ENCODE peak calls at places on chromosomes 6 and 20, in nine cellular contexts. H is lower leg skin, O is psoas muscle, C is body of pancreas, N is MM.1S, W is A549, Q is lung, V is lower lobe of right lung, K is upper lobe of left lung. J is an unnamed sample.

GRCh38 chr6:35474129-35474977 is 6.2 kb downstream of the RPL10A start:
- DNase-seq in H (no peak), V (no peak), O (no peak), N (no peak), W (no peak), Q (no peak), C (no peak), K (no peak), J (no peak)

GRCh38 chr6:98844244-98845161 is 10.1 kb downstream of the POU3F2 start:
- DNase-seq in K (no peak), O (no peak), W (no peak), C (no peak), V (no peak), Q (no peak), H (no peak), N (no peak), J (no peak)

GRCh38 chr20:6768228-6769185 is 1.0 kb downstream of the BMP2 start:
- DNase-seq in N (no peak), W (no peak), V (peak), O (peak), C (peak), Q (peak), H (peak), K (peak), J (peak)

GRCh38 chr20:8661229-8662023 is 407.5 kb upstream of the PLCB4 start:
- DNase-seq in H (no peak), K (no peak), N (no peak), C (no peak), O (no peak), V (no peak), Q (no peak), W (no peak), J (no peak)

GRCh38 chr20:14612389-14612788 is 275.0 kb upstream of the FLRT3 start:
- DNase-seq in O (no peak), N (no peak), K (no peak), W (no peak), V (no peak), C (no peak), Q (no peak), H (no peak), J (no peak)

GRCh38 chr6:152338335-152339125 is 298.6 kb downstream of the SYNE1 start:
- DNase-seq in C (peak), H (no peak), K (no peak), N (peak), V (no peak), O (peak), W (peak), Q (no peak), J (peak)

GRCh38 chr6:80197474-80197873 is 91.0 kb downstream of the BCKDHB start:
- DNase-seq in K (peak), H (no peak), O (no peak), W (no peak), V (no peak), C (peak), N (no peak), Q (peak), J (no peak)

GRCh38 chr6:143410859-143411270 is 39.6 kb downstream of the ADAT2 start:
- DNase-seq in K (no peak), V (no peak), H (no peak), N (no peak), C (no peak), W (peak), O (no peak), Q (no peak), J (no peak)

GRCh38 chr6:133983099-133983939 is 30.3 kb downstream of the TBPL1 start:
- DNase-seq in C (no peak), O (no peak), H (no peak), V (peak), Q (peak), W (no peak), N (no peak), K (peak), J (no peak)

GRCh38 chr6:158744986-158745430 is 74.2 kb downstream of the EZR start:
- DNase-seq in O (no peak), Q (no peak), K (no peak), N (no peak), C (no peak), W (no peak), H (no peak), V (no peak), J (no peak)

GRCh38 chr6:168209420-168209819 is 110.2 kb downstream of the DACT2 start:
- DNase-seq in Q (no peak), N (no peak), W (no peak), K (no peak), H (no peak), V (no peak), C (no peak), O (no peak), J (no peak)

GRCh38 chr6:140486468-140487361 is 1112.3 kb upstream of the CITED2 start:
- DNase-seq in K (no peak), O (no peak), Q (no peak), N (no peak), H (no peak), V (no peak), C (no peak), W (no peak), J (no peak)

GRCh38 chr20:2303693-2304092 is 7.9 kb downstream of the TGM3 start:
- DNase-seq in W (peak), Q (no peak), N (no peak), K (no peak), H (no peak), O (no peak), V (no peak), C (no peak), J (peak)

GRCh38 chr6:134230940-134231339 is 87.0 kb downstream of the SGK1 start:
- DNase-seq in N (no peak), C (no peak), O (no peak), W (no peak), K (no peak), Q (no peak), H (no peak), V (no peak), J (no peak)

GRCh38 chr6:139926711-139927110 is 552.3 kb upstream of the CITED2 start:
- DNase-seq in K (no peak), W (no peak), C (no peak), V (no peak), O (no peak), Q (no peak), H (no peak), N (no peak), J (no peak)

GRCh38 chr6:24991748-24992467 is 56.1 kb upstream of the RIPOR2 start:
- DNase-seq in K (peak), C (peak), Q (peak), N (peak), W (peak), O (no peak), V (peak), H (no peak), J (peak)

GRCh38 chr20:444862-445426 is 17.4 kb downstream of the TBC1D20 start:
- DNase-seq in C (no peak), K (no peak), N (no peak), V (no peak), O (no peak), H (no peak), Q (no peak), W (no peak), J (no peak)

GRCh38 chr6:152112503-152113261 is 305.2 kb downstream of the ESR1 start:
- DNase-seq in Q (peak), K (peak), C (peak), V (peak), H (no peak), O (peak), N (no peak), W (no peak), J (peak)

GRCh38 chr6:133606833-133607232 is 282.1 kb upstream of the TCF21 start:
- DNase-seq in V (no peak), N (no peak), K (no peak), C (no peak), Q (no peak), O (no peak), W (no peak), H (no peak), J (no peak)

GRCh38 chr6:37674161-37674560 is 23.5 kb downstream of the MDGA1 start:
- DNase-seq in N (no peak), C (no peak), Q (no peak), O (no peak), W (no peak), V (no peak), K (no peak), H (no peak), J (no peak)

GRCh38 chr20:57435498-57436222 is 44.5 kb downstream of the RBM38 start:
- DNase-seq in C (peak), H (peak), W (no peak), N (peak), K (peak), V (peak), O (peak), Q (peak), J (peak)

GRCh38 chr20:9969626-9970025 is 65.2 kb upstream of the ANKEF1 start:
- DNase-seq in Q (no peak), C (no peak), K (no peak), N (no peak), W (no peak), O (no peak), H (no peak), V (no peak), J (no peak)

GRCh38 chr6:110619275-110619908 is 143.0 kb upstream of the SLC22A16 start:
- DNase-seq in C (no peak), H (no peak), K (no peak), W (no peak), V (no peak), Q (no peak), O (no peak), N (no peak), J (no peak)

GRCh38 chr6:44247338-44248302 is 719 bp downstream of the HSP90AB1 start:
- DNase-seq in W (no peak), Q (peak), H (peak), O (peak), K (peak), N (peak), V (peak), C (peak), J (peak)

GRCh38 chr6:20211037-20211940 is 980 bp downstream of the MBOAT1 start:
- DNase-seq in Q (no peak), H (no peak), C (peak), W (no peak), N (peak), V (no peak), K (peak), O (no peak), J (peak)

GRCh38 chr20:237479-237878 is 10.4 kb downstream of the DEFB129 start:
- DNase-seq in H (no peak), N (no peak), K (peak), C (no peak), V (peak), W (no peak), Q (peak), O (no peak), J (no peak)

GRCh38 chr20:48682529-48683385 is 145.0 kb downstream of the PREX1 start:
- DNase-seq in H (peak), C (peak), O (peak), V (peak), Q (peak), K (peak), W (no peak), N (peak), J (peak)

GRCh38 chr6:144651219-144651618 is 366.1 kb downstream of the UTRN start:
- DNase-seq in Q (no peak), W (no peak), O (no peak), C (no peak), H (no peak), V (no peak), K (no peak), N (no peak), J (no peak)

GRCh38 chr6:154605207-154605877 is 94.9 kb upstream of the CNKSR3 start:
- DNase-seq in K (no peak), C (no peak), Q (no peak), V (no peak), O (no peak), H (no peak), N (no peak), W (no peak), J (no peak)

GRCh38 chr6:35044771-35045275 is 96.3 kb downstream of the TCP11 start:
- DNase-seq in V (no peak), W (no peak), N (no peak), K (no peak), C (no peak), O (no peak), Q (no peak), H (no peak), J (peak)

GRCh38 chr6:13903399-13903798 is 21.4 kb upstream of the RNF182 start:
- DNase-seq in V (no peak), W (no peak), Q (no peak), C (no peak), O (no peak), H (no peak), K (no peak), N (no peak), J (no peak)

GRCh38 chr6:27872634-27873028 is 39.6 kb downstream of the OR2B2 start:
- DNase-seq in K (no peak), H (no peak), Q (no peak), V (no peak), N (no peak), W (no peak), C (no peak), O (no peak), J (no peak)

GRCh38 chr20:40175296-40175695 is 513.7 kb downstream of the MAFB start:
- DNase-seq in N (no peak), Q (no peak), K (no peak), H (no peak), W (no peak), V (no peak), O (no peak), C (no peak), J (no peak)

GRCh38 chr6:161586866-161587265 is 313.0 kb upstream of the AGPAT4 start:
- DNase-seq in N (no peak), C (no peak), H (no peak), K (no peak), V (no peak), W (no peak), O (no peak), Q (no peak), J (no peak)

GRCh38 chr6:81859884-81860283 is 107.4 kb upstream of the TENT5A start:
- DNase-seq in V (no peak), W (no peak), Q (no peak), H (no peak), O (no peak), C (peak), N (no peak), K (no peak), J (no peak)

GRCh38 chr6:157381631-157382621 is 936 bp downstream of the ZDHHC14 start:
- DNase-seq in W (peak), N (peak), O (peak), Q (peak), K (peak), V (peak), C (peak), H (peak), J (peak)

GRCh38 chr6:89596484-89596883 is 42.1 kb downstream of the LYRM2 start:
- DNase-seq in O (no peak), V (no peak), W (no peak), C (no peak), Q (no peak), N (no peak), H (no peak), K (no peak), J (no peak)

GRCh38 chr6:89599727-89600126 is 38.8 kb downstream of the LYRM2 start:
- DNase-seq in W (no peak), V (no peak), C (no peak), H (no peak), O (no peak), K (no peak), Q (no peak), N (no peak), J (no peak)

GRCh38 chr6:89596056-89596455 is 42.5 kb downstream of the LYRM2 start:
- DNase-seq in Q (no peak), W (no peak), K (no peak), V (no peak), C (no peak), O (no peak), N (peak), H (no peak), J (no peak)

GRCh38 chr6:89597372-89597771 is 41.2 kb downstream of the LYRM2 start:
- DNase-seq in W (no peak), Q (no peak), V (no peak), N (no peak), C (no peak), H (no peak), K (no peak), O (no peak), J (no peak)

GRCh38 chr6:89597988-89598387 is 40.6 kb downstream of the LYRM2 start:
- DNase-seq in N (no peak), W (peak), H (no peak), O (no peak), V (no peak), Q (peak), K (peak), C (peak), J (no peak)
- TF ChIP-seq CTCF in N (peak), W (no peak), H (no peak), O (no peak), V (peak), Q (no peak), K (peak), C (peak), J (no peak)

GRCh38 chr20:52103911-52104545 is 87.6 kb downstream of the ZFP64 start:
- DNase-seq in K (no peak), O (no peak), C (no peak), V (no peak), N (no peak), W (no peak), H (no peak), Q (no peak), J (no peak)
- H3K4me3 ChIP-seq in K (no peak), O (peak), C (no peak), V (peak), N (no peak), W (peak), H (peak), Q (no peak), J (peak)

GRCh38 chr20:58819921-58820320 is 30.8 kb downstream of the GNAS-AS1 start:
- DNase-seq in Q (no peak), H (no peak), C (no peak), N (no peak), K (no peak), V (no peak), W (no peak), O (no peak), J (no peak)

GRCh38 chr20:58824843-58825242 is 25.9 kb downstream of the GNAS-AS1 start:
- DNase-seq in N (no peak), O (no peak), C (no peak), V (no peak), W (no peak), Q (no peak), K (no peak), H (no peak), J (no peak)

GRCh38 chr20:58822748-58823730 is 27.7 kb downstream of the GNAS-AS1 start:
- DNase-seq in W (no peak), O (no peak), K (no peak), Q (no peak), H (no peak), C (no peak), V (no peak), N (no peak), J (no peak)

GRCh38 chr20:58825450-58825849 is 25.3 kb downstream of the GNAS-AS1 start:
- DNase-seq in V (no peak), O (no peak), W (no peak), C (no peak), K (no peak), H (no peak), N (no peak), Q (no peak), J (no peak)

GRCh38 chr20:58822175-58822574 is 28.5 kb downstream of the GNAS-AS1 start:
- DNase-seq in O (no peak), H (no peak), V (no peak), Q (no peak), W (no peak), N (peak), C (no peak), K (peak), J (no peak)
- TF ChIP-seq CTCF in O (peak), H (no peak), V (peak), Q (no peak), W (no peak), N (peak), C (no peak), K (no peak), J (no peak)

GRCh38 chr20:31968299-31969126 is 562 bp downstream of the XKR7 start:
- DNase-seq in H (peak), K (peak), N (peak), W (peak), C (peak), V (peak), O (peak), Q (peak), J (peak)
- H3K4me3 ChIP-seq in H (no peak), K (no peak), N (no peak), W (no peak), C (no peak), V (peak), O (no peak), Q (peak), J (no peak)

GRCh38 chr20:43387737-43388136 is 70.0 kb upstream of the SRSF6 start:
- DNase-seq in H (no peak), N (no peak), V (no peak), K (no peak), O (no peak), C (no peak), Q (no peak), W (no peak), J (no peak)

GRCh38 chr20:43392561-43392960 is 65.1 kb upstream of the SRSF6 start:
- DNase-seq in O (no peak), Q (peak), C (no peak), N (no peak), K (no peak), V (no peak), H (no peak), W (no peak), J (no peak)

GRCh38 chr20:43389231-43389630 is 68.5 kb upstream of the SRSF6 start:
- DNase-seq in C (peak), H (no peak), W (no peak), K (peak), Q (peak), N (no peak), O (peak), V (peak), J (no peak)

GRCh38 chr20:43388267-43389081 is 69.2 kb upstream of the SRSF6 start:
- DNase-seq in C (peak), O (peak), Q (peak), N (no peak), V (peak), W (no peak), K (peak), H (no peak), J (no peak)

GRCh38 chr20:43389839-43390626 is 67.7 kb upstream of the SRSF6 start:
- DNase-seq in C (no peak), K (peak), V (no peak), N (no peak), O (no peak), Q (no peak), H (no peak), W (no peak), J (no peak)
- TF ChIP-seq CTCF in C (no peak), K (no peak), V (peak), N (no peak), O (no peak), Q (no peak), H (no peak), W (peak), J (no peak)

GRCh38 chr20:36562724-36563123 is 10.7 kb upstream of the TGIF2 start:
- DNase-seq in O (no peak), H (no peak), W (no peak), N (no peak), Q (no peak), K (no peak), C (no peak), V (no peak), J (no peak)
- H3K4me3 ChIP-seq in O (no peak), H (no peak), W (no peak), N (no peak), Q (no peak), K (no peak), C (no peak), V (no peak), J (no peak)

DNA sequence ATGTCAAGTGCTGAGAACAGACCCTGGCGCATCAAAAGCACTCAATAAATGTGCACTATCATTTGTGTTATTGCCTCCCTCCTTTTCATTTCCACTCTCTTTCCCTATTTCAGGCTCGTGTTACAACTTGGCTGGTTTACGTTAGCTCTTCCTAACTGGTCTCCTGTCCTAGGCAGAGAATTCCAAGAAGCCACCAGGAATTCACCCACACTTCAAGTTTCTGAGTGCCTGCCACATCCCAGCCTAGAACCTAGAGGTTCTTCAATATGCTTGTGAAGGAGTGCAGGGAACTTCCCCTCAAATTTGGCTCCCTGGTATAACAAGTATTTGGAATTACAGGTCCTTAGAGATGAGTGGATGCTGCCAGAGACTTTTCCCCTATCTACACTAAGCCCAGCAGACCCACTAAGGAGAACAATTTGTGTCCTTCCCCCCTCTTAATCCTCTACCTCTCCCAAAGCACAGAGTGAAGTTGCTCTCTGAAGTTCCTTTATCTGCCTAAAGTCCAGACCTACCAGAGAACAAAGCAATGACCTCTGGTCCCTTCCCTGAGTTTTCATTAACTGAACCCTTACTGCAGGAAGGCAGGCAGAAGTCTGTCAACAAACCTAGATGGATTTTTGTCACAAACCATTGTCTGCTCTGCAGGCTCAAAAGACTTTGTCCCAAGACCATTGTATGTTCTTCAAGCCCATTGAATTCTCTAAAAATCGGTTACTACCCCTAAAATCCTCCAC is 201.6 kb upstream of the JARID2 start:
- DNase-seq in O (no peak), C (no peak), N (no peak), K (no peak), Q (no peak), W (no peak), H (no peak), V (no peak), J (no peak)
- TF ChIP-seq CTCF in O (no peak), C (no peak), N (no peak), K (no peak), Q (no peak), W (no peak), H (no peak), V (no peak), J (no peak)

J was measured in colonic mucosa.